ENCODE peak calls at places on chromosomes 3 and 15, in seven cellular contexts. M is glomerular endothelial cell; A is pulmonary artery endothelial cell; G is activated T-helper 1 cell treated with Interleukin-2 at 50 U/mL for 16 hours; Z is germinal center; K is NCI-H187 treated with DMSO at 0.1 percent for 48 hours; J is naive thymus-derived CD8-positive, alpha-beta T cell. L is an unnamed sample.

GRCh38 chr15:74631408-74631807 is 15.8 kb downstream of the CLK3 start:
- DNase-seq in J (no peak), G (no peak), A (no peak), Z (no peak), K (no peak), M (no peak), L (no peak)

GRCh38 chr3:86954751-86955150 is 36.2 kb downstream of the VGLL3 start:
- DNase-seq in A (no peak), J (no peak), K (no peak), M (no peak), Z (no peak), G (no peak), L (no peak)

GRCh38 chr3:124261301-124261700 is 269.4 kb upstream of the ROPN1 start:
- DNase-seq in A (no peak), J (no peak), G (no peak), K (no peak), M (no peak), Z (no peak), L (no peak)

GRCh38 chr15:75130597-75131268 is 70.9 kb upstream of the C15orf39 start:
- DNase-seq in Z (peak; percentile 43), G (no peak), J (no peak), A (no peak), K (no peak), M (no peak), L (no peak)

GRCh38 chr3:182787302-182788036 is 5.8 kb upstream of the ATP11B start:
- DNase-seq in J (no peak), Z (no peak), M (no peak), A (no peak), G (no peak), K (no peak), L (no peak)

GRCh38 chr3:52456169-52456799 is 880 bp downstream of the NISCH start:
- DNase-seq in A (no peak), Z (no peak), M (no peak), J (peak; percentile 13), G (no peak), K (no peak), L (peak; percentile 21)

GRCh38 chr3:69865920-69866679 is 126.8 kb downstream of the MITF start:
- DNase-seq in J (no peak), K (no peak), M (no peak), G (no peak), Z (no peak), A (no peak), L (peak; percentile 9)

GRCh38 chr3:178482981-178483380 is 53.3 kb upstream of the KCNMB2 start:
- DNase-seq in A (no peak), M (no peak), K (no peak), J (no peak), G (no peak), Z (no peak), L (no peak)

GRCh38 chr3:188812198-188812597 is 359.6 kb upstream of the TPRG1 start:
- DNase-seq in J (no peak), M (no peak), A (no peak), K (no peak), Z (no peak), G (no peak), L (no peak)

GRCh38 chr3:151437906-151438305 is 23.0 kb downstream of the IGSF10 start:
- DNase-seq in J (no peak), G (no peak), M (no peak), Z (no peak), A (no peak), K (no peak), L (no peak)

GRCh38 chr3:21290557-21290956 is 460.5 kb downstream of the ZNF385D start:
- DNase-seq in G (no peak), A (no peak), Z (no peak), K (no peak), J (no peak), M (no peak), L (peak; percentile 11)

L was measured in MCF 10A.